ENCODE peak calls at places on chromosomes 3 and 15, in nine cellular contexts. J is spleen, K is fibroblast of lung, A is fibroblast of mammary gland, U is upper lobe of right lung, R is mucosa of descending colon, M is AG04449, O is ovary, Y is sigmoid colon. E is an unnamed sample.

GRCh38 chr15:63556246-63556645 is 40.9 kb upstream of the FBXL22 start:
- DNase-seq in J (no peak), K (no peak), A (no peak), U (no peak), R (no peak), M (no peak), O (no peak), Y (no peak), E (no peak)

GRCh38 chr3:63132456-63133250 is 145.5 kb upstream of the SYNPR start:
- DNase-seq in J (no peak), K (no peak), A (no peak), U (no peak), R (no peak), M (no peak), O (no peak), Y (no peak), E (no peak)

GRCh38 chr3:46862689-46863020 is 589 bp downstream of the MYL3 start:
- DNase-seq in J (peak; percentile 41), K (no peak), A (no peak), U (no peak), R (no peak), M (no peak), O (peak; percentile 8), Y (no peak), E (no peak)

GRCh38 chr3:86073799-86074198 is 917.1 kb downstream of the VGLL3 start:
- DNase-seq in J (no peak), K (no peak), A (no peak), U (no peak), R (no peak), M (no peak), O (no peak), Y (no peak), E (no peak)

GRCh38 chr3:197306374-197307086 is 8.1 kb upstream of the DLG1 start:
- DNase-seq in J (no peak), K (peak; percentile 75), A (peak; percentile 75), U (no peak), R (no peak), M (no peak), O (no peak), Y (no peak), E (peak; percentile 82)

GRCh38 chr15:75045332-75046015 is 22.1 kb downstream of the PPCDC start:
- DNase-seq in J (no peak), K (no peak), A (no peak), U (no peak), R (no peak), M (no peak), O (no peak), Y (no peak), E (no peak)

GRCh38 chr15:56248276-56248675 is 4.6 kb upstream of the RFX7 start:
- DNase-seq in J (no peak), K (no peak), A (no peak), U (no peak), R (no peak), M (no peak), O (no peak), Y (no peak), E (no peak)

GRCh38 chr3:29004885-29005599 is 275.8 kb upstream of the RBMS3 start:
- DNase-seq in J (no peak), K (no peak), A (no peak), U (no peak), R (no peak), M (no peak), O (no peak), Y (no peak), E (no peak)

GRCh38 chr3:43838877-43839276 is 148.1 kb downstream of the ABHD5 start:
- DNase-seq in J (no peak), K (no peak), A (no peak), U (no peak), R (no peak), M (no peak), O (no peak), Y (no peak), E (no peak)

GRCh38 chr15:70473623-70474366 is 289.6 kb downstream of the UACA start:
- DNase-seq in J (no peak), K (peak; percentile 57), A (no peak), U (no peak), R (no peak), M (no peak), O (no peak), Y (no peak), E (no peak)

GRCh38 chr3:63674586-63674985 is 22.1 kb downstream of the SNTN start:
- DNase-seq in J (no peak), K (no peak), A (no peak), U (no peak), R (no peak), M (no peak), O (no peak), Y (no peak), E (no peak)

GRCh38 chr15:70875001-70875782 is 17.0 kb downstream of the THAP10 start:
- DNase-seq in J (no peak), K (peak; percentile 76), A (peak; percentile 62), U (no peak), R (no peak), M (no peak), O (no peak), Y (no peak), E (peak; percentile 54)

GRCh38 chr3:100060685-100061484 is 53.4 kb downstream of the FILIP1L start:
- DNase-seq in J (no peak), K (no peak), A (no peak), U (no peak), R (no peak), M (no peak), O (no peak), Y (no peak), E (peak; percentile 82)

GRCh38 chr3:171108066-171108465 is 81.5 kb upstream of the SLC2A2 start:
- DNase-seq in J (no peak), K (no peak), A (peak; percentile 90), U (no peak), R (no peak), M (no peak), O (no peak), Y (no peak), E (no peak)

GRCh38 chr3:25897019-25897418 is 107.1 kb downstream of the OXSM start:
- DNase-seq in J (no peak), K (no peak), A (no peak), U (no peak), R (no peak), M (no peak), O (no peak), Y (no peak), E (no peak)

GRCh38 chr15:35783203-35783602 is 237.2 kb upstream of the DPH6 start:
- DNase-seq in J (no peak), K (no peak), A (no peak), U (no peak), R (no peak), M (no peak), O (no peak), Y (no peak), E (no peak)

DNA sequence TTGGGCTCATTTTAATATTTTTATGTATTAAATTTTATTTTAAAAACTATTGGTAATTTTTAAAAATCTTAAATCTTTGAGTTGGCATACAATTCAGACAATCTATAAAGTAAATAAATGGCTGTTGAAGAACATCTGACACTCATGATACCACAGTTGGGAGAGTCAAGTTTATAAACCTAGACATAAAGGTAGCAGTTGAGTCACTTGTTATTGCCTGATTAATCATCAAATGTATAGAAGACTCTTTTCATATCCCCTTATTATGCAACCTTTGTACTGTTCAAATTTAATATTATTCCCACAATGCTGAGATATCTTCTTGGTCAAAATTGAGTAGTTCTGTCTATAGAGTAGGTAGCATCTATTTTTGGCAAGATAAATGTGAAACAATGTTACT is 19.6 kb downstream of the PAQR9 start:
- DNase-seq in J (no peak), K (no peak), A (no peak), U (no peak), R (no peak), M (no peak), O (no peak), Y (no peak), E (no peak)
- H3K4me3 ChIP-seq in J (no peak overlapping the region), K (no peak overlapping the region), A (no peak overlapping the region), U (no peak overlapping the region), R (no peak overlapping the region), M (no peak overlapping the region), O (no peak overlapping the region), Y (no peak overlapping the region), E (no peak overlapping the region)

GRCh38 chr15:90618330-90619136 is 88.8 kb downstream of the CRTC3 start:
- DNase-seq in J (no peak), K (no peak), A (peak; percentile 64), U (no peak), R (no peak), M (no peak), O (no peak), Y (no peak), E (peak; percentile 18)
- TF ChIP-seq CTCF in J (no peak), K (no peak), A (no peak), U (peak; percentile 5), R (no peak), M (no peak), O (no peak), Y (no peak), E (no peak)

GRCh38 chr3:53044371-53045106 is 1.3 kb downstream of the SFMBT1 start:
- DNase-seq in J (no peak), K (peak; percentile 56), A (peak; percentile 45), U (peak; percentile 72), R (no peak), M (no peak), O (peak; percentile 34), Y (peak; percentile 71), E (peak; percentile 53)
- H3K4me3 ChIP-seq in J (peak overlapping the region; percentile 69), K (peak overlapping the region; percentile 75), A (peak overlapping the region; percentile 57), U (peak overlapping the region; percentile 66), R (peak overlapping the region; percentile 88), M (peak overlapping the region; percentile 69), O (peak overlapping the region; percentile 69), Y (peak overlapping the region; percentile 99), E (peak overlapping the region; percentile 69)

GRCh38 chr3:54567949-54568348 is 359.9 kb downstream of the LRTM1 start:
- DNase-seq in J (no peak), K (no peak), A (no peak), U (no peak), R (no peak), M (no peak), O (no peak), Y (no peak), E (no peak)

GRCh38 chr3:54565956-54566355 is 361.9 kb downstream of the LRTM1 start:
- DNase-seq in J (no peak), K (no peak), A (no peak), U (no peak), R (no peak), M (no peak), O (no peak), Y (no peak), E (no peak)

GRCh38 chr3:54573922-54574321 is 353.9 kb downstream of the LRTM1 start:
- DNase-seq in J (no peak), K (no peak), A (no peak), U (no peak), R (no peak), M (no peak), O (no peak), Y (no peak), E (no peak)

GRCh38 chr3:54572197-54572895 is 355.5 kb downstream of the LRTM1 start:
- DNase-seq in J (no peak), K (no peak), A (no peak), U (no peak), R (no peak), M (no peak), O (no peak), Y (no peak), E (no peak)

DNA sequence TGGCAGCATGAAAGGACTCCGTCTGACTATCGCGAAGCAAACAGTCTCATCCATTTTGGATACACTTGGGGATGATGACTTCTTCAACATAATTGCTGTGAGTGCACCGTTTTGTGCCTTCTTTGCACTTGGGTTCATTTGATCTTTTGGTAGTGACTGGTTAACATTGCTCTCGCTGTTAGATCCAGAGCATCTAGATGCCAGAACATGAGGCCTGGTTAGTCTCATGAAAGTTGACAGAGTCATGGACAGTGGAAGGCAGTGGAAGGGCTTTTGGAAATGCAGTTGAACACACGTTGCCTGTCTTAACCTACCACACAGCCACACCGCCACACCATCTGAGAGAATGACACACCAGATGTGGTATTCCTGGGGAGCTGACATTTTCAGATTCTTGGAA is 357.9 kb downstream of the LRTM1 start:
- DNase-seq in J (no peak), K (no peak), A (no peak), U (no peak), R (no peak), M (no peak), O (no peak), Y (no peak), E (no peak)
- TF ChIP-seq CTCF in J (no peak), K (no peak), A (no peak), U (no peak), R (no peak), M (no peak), O (no peak), Y (no peak), E (no peak)